ENCODE peak calls at places on chromosome 13, in nine cellular contexts. E is iPS-NIHi11; N is BJ; H is hypothalamus; O is effector CD4-positive, alpha-beta T cell; U is caudate nucleus; C is mucosa of gallbladder; X is amygdala; S is keratinocyte. L is an unnamed sample.

GRCh38 chr13:67107973-67108372 is 122.2 kb downstream of the PCDH9 start:
- DNase-seq in S (no peak), H (no peak), E (no peak), U (no peak), C (no peak), O (no peak), X (no peak), N (no peak), L (no peak)

GRCh38 chr13:105220886-105221285 is 1314.6 kb downstream of the EFNB2 start:
- DNase-seq in U (no peak), C (no peak), O (no peak), N (no peak), S (no peak), H (no peak), X (no peak), E (no peak), L (no peak)

GRCh38 chr13:73224708-73225107 is 165.9 kb downstream of the KLF5 start:
- DNase-seq in N (peak), C (no peak), U (no peak), E (no peak), O (no peak), X (no peak), H (no peak), S (no peak), L (no peak)

GRCh38 chr13:20489185-20489820 is 36.4 kb downstream of the CRYL1 start:
- DNase-seq in S (no peak), U (peak), N (no peak), X (no peak), O (peak), C (no peak), H (no peak), E (no peak), L (no peak)

GRCh38 chr13:43783820-43784219 is 3.0 kb downstream of the ENOX1 start:
- DNase-seq in O (no peak), H (no peak), U (no peak), X (no peak), C (no peak), E (no peak), N (no peak), S (no peak), L (peak)

GRCh38 chr13:114025432-114026127 is 51.7 kb upstream of the C13orf46 start:
- DNase-seq in C (peak), N (no peak), X (no peak), E (no peak), O (no peak), H (no peak), U (no peak), S (no peak), L (no peak)

GRCh38 chr13:66657165-66657895 is 572.8 kb downstream of the PCDH9 start:
- DNase-seq in H (no peak), O (no peak), N (peak), X (no peak), S (peak), C (peak), U (no peak), E (peak), L (no peak)

GRCh38 chr13:33376212-33376611 is 90.7 kb upstream of the STARD13 start:
- DNase-seq in S (no peak), O (no peak), H (no peak), N (no peak), C (no peak), U (no peak), X (no peak), E (no peak), L (no peak)

GRCh38 chr13:76331948-76332712 is 554.1 kb downstream of the KCTD12 start:
- DNase-seq in O (no peak), U (no peak), X (no peak), S (no peak), E (no peak), N (no peak), C (no peak), H (no peak), L (no peak)